ENCODE peak calls at places on chromosomes 3 and 15, in eight cellular contexts. H, P, Y, J, Z, R, M and X are unnamed samples.

GRCh38 chr15:93282808-93283207 is 193.8 kb upstream of the RGMA start:
- ATAC-seq in H (no peak), P (no peak), Y (no peak), J (no peak), Z (no peak), R (no peak), M (no peak), X (no peak)

GRCh38 chr3:31157893-31158620 is 263.6 kb upstream of the GADL1 start:
- ATAC-seq in H (no peak), P (peak), Y (no peak), J (no peak), Z (no peak), R (no peak), M (no peak), X (no peak)

GRCh38 chr3:122975163-122975923 is 52.2 kb downstream of the SEMA5B start:
- ATAC-seq in H (no peak), P (no peak), Y (no peak), J (peak), Z (peak), R (peak), M (peak), X (peak)

GRCh38 chr3:117407317-117407716 is 697.7 kb downstream of the TUSC7 start:
- ATAC-seq in H (no peak), P (no peak), Y (no peak), J (no peak), Z (no peak), R (no peak), M (no peak), X (no peak)

GRCh38 chr3:122299872-122300460 is 25.1 kb upstream of the CSTA start:
- ATAC-seq in H (peak), P (peak), Y (no peak), J (no peak), Z (peak), R (no peak), M (no peak), X (no peak)

GRCh38 chr3:110193114-110193513 is 855.8 kb upstream of the DPPA4 start:
- ATAC-seq in H (no peak), P (no peak), Y (no peak), J (no peak), Z (no peak), R (no peak), M (no peak), X (no peak)

GRCh38 chr3:139131951-139132350 is 87.3 kb upstream of the PRR23C start:
- ATAC-seq in H (no peak), P (no peak), Y (no peak), J (no peak), Z (no peak), R (no peak), M (no peak), X (no peak)

GRCh38 chr3:148604270-148605085 is 93.2 kb upstream of the AGTR1 start:
- ATAC-seq in H (no peak), P (no peak), Y (peak), J (no peak), Z (no peak), R (no peak), M (no peak), X (no peak)

GRCh38 chr3:34351857-34352545 is 553.6 kb downstream of the PDCD6IP start:
- ATAC-seq in H (no peak), P (no peak), Y (no peak), J (no peak), Z (no peak), R (no peak), M (no peak), X (no peak)

GRCh38 chr3:28788571-28788970 is 439.9 kb upstream of the AZI2 start:
- ATAC-seq in H (no peak), P (no peak), Y (no peak), J (no peak), Z (no peak), R (no peak), M (no peak), X (no peak)

GRCh38 chr3:22450785-22451400 is 699.9 kb upstream of the ZNF385D start:
- ATAC-seq in H (no peak), P (no peak), Y (no peak), J (no peak), Z (no peak), R (no peak), M (no peak), X (no peak)

GRCh38 chr3:89699771-89700170 is 592.4 kb downstream of the EPHA3 start:
- ATAC-seq in H (no peak), P (no peak), Y (no peak), J (no peak), Z (no peak), R (no peak), M (no peak), X (no peak)

GRCh38 chr3:72428803-72429202 is 419.4 kb downstream of the SHQ1 start:
- ATAC-seq in H (no peak), P (no peak), Y (no peak), J (no peak), Z (no peak), R (no peak), M (no peak), X (no peak)